ENCODE peak calls at places on chromosomes 2 and 18, in eight cellular contexts. W, M, I, D, H, U, T and Z are unnamed samples.

GRCh38 chr18:10924290-10924689 is 225.1 kb downstream of the PIEZO2 start:
- DNase-seq in D (no peak), W (no peak), T (no peak), M (no peak), H (no peak), I (no peak), U (no peak), Z (no peak)

GRCh38 chr2:210663574-210663973 is 107.2 kb downstream of the CPS1 start:
- DNase-seq in U (no peak), D (peak; percentile 20), T (peak; percentile 46), I (no peak), W (peak; percentile 73), M (no peak), H (no peak), Z (no peak)

GRCh38 chr2:110143982-110144381 is 28.4 kb upstream of the MALL start:
- DNase-seq in D (no peak), H (no peak), U (no peak), I (no peak), M (no peak), T (no peak), W (no peak), Z (no peak)

GRCh38 chr2:105235388-105236059 is 6.0 kb upstream of the GPR45 start:
- DNase-seq in I (peak; percentile 87), W (peak; percentile 98), M (peak; percentile 63), U (peak; percentile 76), D (peak; percentile 74), T (peak; percentile 86), H (peak; percentile 80), Z (peak; percentile 65)

GRCh38 chr2:132489150-132489549 is 72.5 kb downstream of the GPR39 start:
- DNase-seq in I (no peak), M (peak; percentile 15), W (peak; percentile 73), U (no peak), D (peak; percentile 28), T (peak; percentile 22), H (no peak), Z (no peak)

GRCh38 chr2:216741223-216741593 is 45.9 kb upstream of the IGFBP5 start:
- DNase-seq in I (no peak), D (no peak), U (no peak), W (no peak), M (no peak), T (no peak), H (no peak), Z (no peak)

GRCh38 chr2:170817999-170818293 is 1.3 kb downstream of the GAD1 start:
- DNase-seq in I (peak; percentile 82), H (no peak), W (peak; percentile 66), M (no peak), T (no peak), U (no peak), D (no peak), Z (no peak)

GRCh38 chr18:32815881-32816280 is 43.1 kb upstream of the KLHL14 start:
- DNase-seq in T (no peak), I (no peak), U (no peak), W (no peak), H (no peak), D (no peak), M (no peak), Z (no peak)

GRCh38 chr18:7117390-7118355 is at the start of gene LAMA1:
- DNase-seq in W (peak; percentile 83), I (peak; percentile 78), M (peak; percentile 29), H (no peak), D (peak; percentile 22), U (no peak), T (no peak), Z (no peak)

GRCh38 chr18:47793609-47794008 is 136.8 kb downstream of the SMAD2 start:
- DNase-seq in W (no peak), T (no peak), M (no peak), U (no peak), D (no peak), I (no peak), H (no peak), Z (no peak)

GRCh38 chr2:233915133-233915532 is 2.0 kb upstream of the TRPM8 start:
- DNase-seq in H (no peak), D (no peak), T (no peak), U (no peak), I (no peak), M (no peak), W (peak; percentile 38), Z (peak; percentile 18)

GRCh38 chr2:239674101-239674980 is 273.5 kb upstream of the HDAC4 start:
- DNase-seq in H (no peak), D (no peak), T (no peak), W (no peak), I (no peak), M (no peak), U (no peak), Z (no peak)

GRCh38 chr2:120924924-120925323 is 189.3 kb downstream of the GLI2 start:
- DNase-seq in D (no peak), M (no peak), I (no peak), W (no peak), H (no peak), T (no peak), U (no peak), Z (no peak)

GRCh38 chr2:28647682-28648081 is 103.9 kb upstream of the PPP1CB start:
- DNase-seq in U (no peak), H (no peak), D (no peak), T (no peak), I (no peak), M (no peak), W (no peak), Z (peak; percentile 60)

GRCh38 chr2:27356056-27356381 is 545 bp downstream of the GTF3C2 start:
- DNase-seq in W (peak; percentile 75), M (no peak), U (peak; percentile 75), I (peak; percentile 81), H (peak; percentile 80), D (peak; percentile 52), T (peak; percentile 83), Z (peak; percentile 75)

GRCh38 chr2:27351802-27352598 is 4.6 kb downstream of the GTF3C2 start:
- DNase-seq in M (no peak), D (no peak), H (no peak), U (no peak), W (no peak), T (no peak), I (no peak), Z (no peak)

GRCh38 chr2:27356382-27357181 is at the start of gene GTF3C2:
- DNase-seq in M (peak; percentile 99), I (peak; percentile 97), T (peak; percentile 99), D (peak; percentile 98), H (peak; percentile 99), W (peak; percentile 100), U (peak; percentile 95), Z (peak; percentile 91)

GRCh38 chr2:27353762-27354596 is 2.6 kb downstream of the GTF3C2 start:
- DNase-seq in D (peak; percentile 45), U (no peak), W (no peak), I (no peak), M (no peak), T (peak; percentile 77), H (no peak), Z (peak; percentile 44)

GRCh38 chr2:27354597-27354927 is 2.0 kb downstream of the GTF3C2 start:
- DNase-seq in H (no peak), T (no peak), M (no peak), W (no peak), D (no peak), I (no peak), U (no peak), Z (no peak)
- H3K4me1 ChIP-seq in H (peaks cover 24% of the 10 kb centered on the region), T (peaks cover 10% of the 10 kb centered on the region), M (no peaks in the 10 kb centered on the region), W (peaks cover 49% of the 10 kb centered on the region), D (peaks cover 8% of the 10 kb centered on the region), I (no peaks in the 10 kb centered on the region), U (peaks cover 42% of the 10 kb centered on the region), Z (peaks cover 31% of the 10 kb centered on the region)

DNA sequence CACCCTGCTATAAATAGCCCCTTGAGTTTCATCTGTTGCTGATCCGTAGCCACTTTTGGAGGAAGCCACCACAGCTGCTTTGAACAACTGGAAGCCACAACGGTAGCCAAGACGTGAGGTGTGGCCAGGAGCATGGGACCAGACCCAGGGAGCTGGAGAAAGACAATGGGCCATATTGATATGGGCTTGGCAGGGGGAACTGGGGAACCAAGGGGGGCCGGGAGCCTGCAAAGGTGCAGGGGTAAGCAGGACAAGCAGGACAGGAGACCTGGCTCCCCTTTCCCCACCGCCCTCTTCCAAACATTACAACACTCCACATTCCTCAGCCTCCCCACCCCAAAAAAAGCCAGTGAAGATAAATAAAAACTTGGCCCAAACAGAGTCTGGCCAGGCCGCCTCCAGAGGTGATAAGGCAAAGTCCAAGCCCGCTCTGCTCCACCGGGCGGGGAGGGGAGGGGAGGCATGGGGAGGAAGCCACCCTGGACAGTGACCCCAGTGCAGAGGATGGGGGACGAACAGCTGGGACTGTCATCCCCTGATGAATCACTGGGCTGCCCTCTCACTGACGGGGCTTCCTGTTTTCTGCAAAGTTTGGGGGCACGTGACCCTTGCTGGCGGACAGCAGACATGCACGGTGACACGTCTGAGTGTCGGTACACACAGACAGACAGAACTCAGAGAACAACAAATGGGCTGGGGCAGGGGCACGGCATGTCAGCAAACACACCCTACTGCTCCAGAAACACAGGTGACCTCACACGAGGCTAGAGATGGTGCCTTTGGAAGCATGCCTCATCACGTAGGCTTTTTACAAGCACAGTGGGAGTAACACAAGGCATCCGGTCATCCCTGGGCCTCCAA is 100.3 kb downstream of the TNS1 start:
- DNase-seq in D (peak; percentile 82), U (peak; percentile 72), M (peak; percentile 38), W (no peak), I (peak; percentile 89), H (peak; percentile 86), T (peak; percentile 68), Z (no peak)
- H3K4me1 ChIP-seq in D (peaks cover 46% of the 10 kb centered on the region), U (peaks cover 57% of the 10 kb centered on the region), M (peaks cover 26% of the 10 kb centered on the region), W (no peaks in the 10 kb centered on the region), I (peaks cover 4% of the 10 kb centered on the region), H (peaks cover 65% of the 10 kb centered on the region), T (peaks cover 40% of the 10 kb centered on the region), Z (no peaks in the 10 kb centered on the region)

DNA sequence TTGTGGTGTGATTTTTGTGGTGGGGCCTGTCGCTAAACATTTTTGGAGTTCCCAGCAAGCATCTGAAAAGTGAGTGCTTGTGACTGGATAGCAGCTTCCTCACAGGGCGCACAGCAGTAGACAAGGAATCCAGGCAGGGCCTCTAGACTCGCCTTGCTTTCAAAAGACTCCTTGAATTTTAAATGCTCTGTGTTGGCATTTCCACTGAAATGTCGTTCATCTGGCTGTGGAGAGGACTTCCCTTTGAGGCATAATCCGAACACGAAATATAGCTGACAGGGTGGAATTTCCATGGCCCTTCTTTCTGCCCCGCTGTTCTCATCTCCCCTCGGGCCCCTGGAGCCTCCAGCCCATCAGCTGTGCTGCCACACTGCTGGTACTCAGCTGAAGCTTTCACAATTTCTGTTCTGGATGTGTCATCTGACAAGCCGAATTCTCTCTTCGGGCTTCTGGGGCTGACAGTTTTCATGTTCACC is 126.2 kb downstream of the FAM168B start:
- DNase-seq in T (no peak), U (no peak), I (no peak), D (no peak), M (no peak), W (peak; percentile 17), H (no peak), Z (no peak)
- H3K4me1 ChIP-seq in T (peaks cover 13% of the 10 kb centered on the region), U (peaks cover 3% of the 10 kb centered on the region), I (no peaks in the 10 kb centered on the region), D (no peaks in the 10 kb centered on the region), M (no peaks in the 10 kb centered on the region), W (peaks cover 27% of the 10 kb centered on the region), H (peaks cover 7% of the 10 kb centered on the region), Z (no peaks in the 10 kb centered on the region)

DNA sequence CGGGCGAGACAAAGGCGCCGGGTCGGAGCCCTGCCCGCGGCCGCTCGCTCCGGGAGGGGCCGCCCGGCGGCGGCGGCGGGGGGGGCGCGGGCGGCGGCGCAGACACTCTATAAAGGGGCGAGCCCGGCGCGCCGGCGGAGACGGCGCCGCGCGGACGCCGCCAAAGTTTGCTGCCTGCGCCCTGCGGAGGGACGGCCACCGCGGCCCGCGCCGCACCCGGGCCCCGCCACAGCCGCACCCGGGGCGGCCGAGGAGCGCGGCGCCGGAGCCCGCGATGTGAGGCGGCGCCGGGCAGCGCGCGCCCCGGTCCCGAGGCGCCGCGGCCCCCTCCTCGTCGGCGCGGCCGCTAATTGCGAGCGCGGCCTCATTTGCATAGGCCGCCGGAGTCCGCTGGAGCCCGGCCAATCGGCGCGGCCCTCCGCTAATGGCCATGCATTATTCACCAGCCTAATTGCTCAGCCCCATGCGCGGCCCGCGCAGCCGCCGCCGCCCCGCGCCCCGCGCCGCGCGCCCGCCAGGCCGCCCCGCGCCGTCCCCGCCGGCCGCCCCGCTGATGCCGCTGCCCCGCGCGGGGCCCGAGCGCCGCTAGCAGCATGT is at the start of gene SALL3:
- DNase-seq in U (no peak), I (no peak), W (peak; percentile 74), M (no peak), T (no peak), D (peak; percentile 60), H (no peak), Z (no peak)
- H3K4me1 ChIP-seq in U (peaks cover 11% of the 10 kb centered on the region), I (no peaks in the 10 kb centered on the region), W (peaks cover 48% of the 10 kb centered on the region), M (no peaks in the 10 kb centered on the region), T (peaks cover 21% of the 10 kb centered on the region), D (no peaks in the 10 kb centered on the region), H (no peaks in the 10 kb centered on the region), Z (no peaks in the 10 kb centered on the region)